ENCODE peak calls at places on chromosomes 7 and 10, in seven cellular contexts. N is GM23338, O is upper lobe of left lung, H is HepG2, V is K562, Y is HCT116, Z is Panc1. J is an unnamed sample.

GRCh38 chr7:132557489-132558044 is 18.7 kb downstream of the PLXNA4 start:
- ATAC-seq in N (peak), O (no peak), H (no peak), V (peak), Y (peak), Z (no peak), J (no peak)

GRCh38 chr10:17409170-17409733 is 45.1 kb downstream of the ST8SIA6 start:
- ATAC-seq in N (peak), O (no peak), H (peak), V (peak), Y (peak), Z (no peak), J (no peak)

GRCh38 chr10:89147256-89147655 is 59.9 kb downstream of the CH25H start:
- ATAC-seq in N (no peak), O (no peak), H (no peak), V (no peak), Y (no peak), Z (no peak), J (peak)

GRCh38 chr10:11141571-11142091 is 124.0 kb downstream of the CELF2 start:
- ATAC-seq in N (no peak), O (no peak), H (no peak), V (peak), Y (no peak), Z (no peak), J (no peak)

GRCh38 chr10:50332108-50332846 is 81.0 kb upstream of the ASAH2 start:
- ATAC-seq in N (peak), O (no peak), H (peak), V (peak), Y (no peak), Z (no peak), J (no peak)

GRCh38 chr10:3500408-3500856 is 284.6 kb downstream of the KLF6 start:
- ATAC-seq in N (peak), O (peak), H (peak), V (no peak), Y (no peak), Z (peak), J (peak)

GRCh38 chr7:107503667-107504066 is 33.8 kb downstream of the GPR22 start:
- ATAC-seq in N (no peak), O (no peak), H (no peak), V (no peak), Y (no peak), Z (no peak), J (no peak)

GRCh38 chr7:112573302-112574039 is 92.7 kb downstream of the LSMEM1 start:
- ATAC-seq in N (no peak), O (no peak), H (peak), V (peak), Y (no peak), Z (no peak), J (no peak)

GRCh38 chr7:3168370-3168769 is 124.7 kb upstream of the CARD11 start:
- ATAC-seq in N (no peak), O (no peak), H (no peak), V (no peak), Y (peak), Z (no peak), J (no peak)

GRCh38 chr10:3538850-3539531 is 246.0 kb downstream of the KLF6 start:
- ATAC-seq in N (no peak), O (peak), H (no peak), V (peak), Y (no peak), Z (peak), J (peak)

GRCh38 chr7:35646289-35647033 is 48.5 kb downstream of the HERPUD2 start:
- ATAC-seq in N (peak), O (no peak), H (no peak), V (no peak), Y (no peak), Z (no peak), J (no peak)

GRCh38 chr7:80182630-80183276 is 48.1 kb downstream of the GNAI1 start:
- ATAC-seq in N (peak), O (no peak), H (no peak), V (no peak), Y (peak), Z (no peak), J (no peak)

GRCh38 chr7:50775231-50775630 is 7.5 kb downstream of the GRB10 start:
- ATAC-seq in N (peak), O (peak), H (no peak), V (no peak), Y (no peak), Z (peak), J (no peak)

GRCh38 chr7:73526892-73527821 is 5.1 kb upstream of the BAZ1B start:
- ATAC-seq in N (no peak), O (no peak), H (no peak), V (no peak), Y (no peak), Z (no peak), J (no peak)

GRCh38 chr7:106179256-106179655 is 67.1 kb upstream of the SYPL1 start:
- ATAC-seq in N (no peak), O (no peak), H (no peak), V (no peak), Y (no peak), Z (no peak), J (no peak)

GRCh38 chr10:109912335-109913282 is 10.7 kb downstream of the XPNPEP1 start:
- ATAC-seq in N (no peak), O (no peak), H (no peak), V (no peak), Y (no peak), Z (no peak), J (peak)

GRCh38 chr10:68543004-68543918 is 15.9 kb upstream of the SLC25A16 start:
- ATAC-seq in N (no peak), O (no peak), H (peak), V (peak), Y (peak), Z (peak), J (no peak)

DNA sequence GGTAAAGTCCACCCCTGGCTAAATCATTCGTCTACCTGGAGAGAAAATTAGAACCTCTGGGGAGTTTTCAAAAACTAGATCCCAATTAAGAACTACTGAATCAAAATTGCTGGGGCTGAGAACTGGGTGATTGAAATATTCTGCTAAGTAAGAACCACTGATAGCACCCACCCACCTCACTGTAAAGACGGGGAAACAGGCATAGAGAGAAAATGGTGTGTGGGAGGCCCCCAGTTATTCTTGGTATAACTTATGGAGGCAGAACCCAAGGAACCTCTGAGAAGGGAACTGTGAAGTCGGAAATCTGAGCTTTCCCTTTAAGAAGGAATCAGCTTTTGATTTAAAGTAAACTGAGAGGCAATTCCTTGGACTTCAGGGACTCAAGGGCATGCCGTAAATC is 53.1 kb downstream of the PRKAG2 start:
- ATAC-seq in N (no peak), O (no peak), H (no peak), V (no peak), Y (no peak), Z (no peak), J (no peak)
- H3K4me3 ChIP-seq in N (no peak), O (no peak), H (no peak), V (no peak), Y (no peak), Z (no peak), J (no peak)

GRCh38 chr10:71246591-71247143 is 34.3 kb downstream of the UNC5B start:
- ATAC-seq in N (no peak), O (peak), H (no peak), V (peak), Y (peak), Z (no peak), J (no peak)
- TF ChIP-seq POLR2AphosphoS5 in N (no peak), O (no peak), H (no peak), V (no peak), Y (peak), Z (no peak), J (no peak)

GRCh38 chr10:49083256-49083655 is 32.1 kb downstream of the VSTM4 start:
- ATAC-seq in N (no peak), O (no peak), H (no peak), V (no peak), Y (no peak), Z (no peak), J (peak)
- H3K4me3 ChIP-seq in N (no peak), O (no peak), H (no peak), V (no peak), Y (no peak), Z (no peak), J (no peak)

GRCh38 chr7:135911091-135911490 is 66.1 kb downstream of the MTPN start:
- ATAC-seq in N (no peak), O (no peak), H (no peak), V (peak), Y (no peak), Z (no peak), J (no peak)

GRCh38 chr7:135917721-135918120 is 59.4 kb downstream of the MTPN start:
- ATAC-seq in N (no peak), O (no peak), H (no peak), V (peak), Y (no peak), Z (no peak), J (no peak)

GRCh38 chr7:135914346-135914745 is 62.8 kb downstream of the MTPN start:
- ATAC-seq in N (no peak), O (no peak), H (no peak), V (no peak), Y (no peak), Z (no peak), J (no peak)

GRCh38 chr7:135910393-135911036 is 66.6 kb downstream of the MTPN start:
- ATAC-seq in N (no peak), O (no peak), H (no peak), V (peak), Y (no peak), Z (no peak), J (no peak)

GRCh38 chr7:135913404-135913803 is 63.8 kb downstream of the MTPN start:
- ATAC-seq in N (no peak), O (no peak), H (no peak), V (peak), Y (no peak), Z (no peak), J (no peak)
- TF ChIP-seq POLR2AphosphoS5 in N (no peak), O (no peak), H (no peak), V (no peak), Y (no peak), Z (no peak), J (no peak)

GRCh38 chr10:75460059-75460458 is 28.6 kb downstream of the LRMDA start:
- ATAC-seq in N (no peak), O (no peak), H (no peak), V (no peak), Y (no peak), Z (no peak), J (no peak)

GRCh38 chr10:75465110-75465509 is 33.7 kb downstream of the LRMDA start:
- ATAC-seq in N (no peak), O (no peak), H (no peak), V (no peak), Y (no peak), Z (no peak), J (no peak)

GRCh38 chr10:75462865-75463264 is 31.4 kb downstream of the LRMDA start:
- ATAC-seq in N (peak), O (no peak), H (no peak), V (no peak), Y (no peak), Z (no peak), J (no peak)

GRCh38 chr10:75464478-75465090 is 33.2 kb downstream of the LRMDA start:
- ATAC-seq in N (no peak), O (no peak), H (no peak), V (no peak), Y (no peak), Z (no peak), J (no peak)

GRCh38 chr10:75461672-75462649 is 30.5 kb downstream of the LRMDA start:
- ATAC-seq in N (peak), O (no peak), H (no peak), V (no peak), Y (no peak), Z (no peak), J (no peak)
- H3K4me3 ChIP-seq in N (peak), O (no peak), H (no peak), V (no peak), Y (no peak), Z (no peak), J (no peak)

J was measured in gastroesophageal sphincter.